ENCODE peak calls at places on chromosomes 3 and 15, in eight cellular contexts. One of them, this sample, is unnamed.

GRCh38 chr3:159941043-159941994 is 47.3 kb upstream of the IL12A start:
- DNase-seq in spleen: no peak
- DNase-seq in stomach: no peak
- DNase-seq in endothelial cell of umbilical vein: no peak
- DNase-seq in transverse colon: no peak
- DNase-seq in HCT116: no peak
- DNase-seq in K562: no peak
- DNase-seq in sigmoid colon: no peak
- DNase-seq in this sample: no peak

GRCh38 chr3:23830869-23831484 is 25.2 kb downstream of the UBE2E1 start:
- DNase-seq in spleen: no peak
- DNase-seq in stomach: no peak
- DNase-seq in endothelial cell of umbilical vein: no peak
- DNase-seq in transverse colon: no peak
- DNase-seq in HCT116: no peak
- DNase-seq in K562: no peak
- DNase-seq in sigmoid colon: no peak
- DNase-seq in this sample: no peak

GRCh38 chr3:187939891-187940290 is 194.6 kb upstream of the BCL6 start:
- DNase-seq in spleen: no peak
- DNase-seq in stomach: no peak
- DNase-seq in endothelial cell of umbilical vein: no peak
- DNase-seq in transverse colon: no peak
- DNase-seq in HCT116: no peak
- DNase-seq in K562: no peak
- DNase-seq in sigmoid colon: no peak
- DNase-seq in this sample: no peak

GRCh38 chr15:44738340-44738984 is 2.1 kb downstream of the TRIM69 start:
- DNase-seq in spleen: no peak
- DNase-seq in stomach: no peak
- DNase-seq in endothelial cell of umbilical vein: peak; percentile 66
- DNase-seq in transverse colon: no peak
- DNase-seq in HCT116: peak; percentile 62
- DNase-seq in K562: peak; percentile 29
- DNase-seq in sigmoid colon: no peak
- DNase-seq in this sample: no peak

GRCh38 chr3:139716908-139717485 is 39.2 kb upstream of the NMNAT3 start:
- DNase-seq in spleen: no peak
- DNase-seq in stomach: no peak
- DNase-seq in endothelial cell of umbilical vein: no peak
- DNase-seq in transverse colon: no peak
- DNase-seq in HCT116: no peak
- DNase-seq in K562: no peak
- DNase-seq in sigmoid colon: no peak
- DNase-seq in this sample: no peak

GRCh38 chr15:34987623-34987981 is 485 bp downstream of the ZNF770 start:
- DNase-seq in spleen: no peak
- DNase-seq in stomach: no peak
- DNase-seq in endothelial cell of umbilical vein: no peak
- DNase-seq in transverse colon: no peak
- DNase-seq in HCT116: no peak
- DNase-seq in K562: no peak
- DNase-seq in sigmoid colon: no peak
- DNase-seq in this sample: no peak

GRCh38 chr15:40338921-40339620 is 1.7 kb downstream of the CCDC9B start:
- DNase-seq in spleen: no peak
- DNase-seq in stomach: no peak
- DNase-seq in endothelial cell of umbilical vein: peak; percentile 19
- DNase-seq in transverse colon: peak; percentile 35
- DNase-seq in HCT116: peak; percentile 79
- DNase-seq in K562: no peak
- DNase-seq in sigmoid colon: peak; percentile 86
- DNase-seq in this sample: no peak

GRCh38 chr3:3615533-3615932 is 183.7 kb upstream of the LRRN1 start:
- DNase-seq in spleen: no peak
- DNase-seq in stomach: no peak
- DNase-seq in endothelial cell of umbilical vein: no peak
- DNase-seq in transverse colon: no peak
- DNase-seq in HCT116: no peak
- DNase-seq in K562: no peak
- DNase-seq in sigmoid colon: no peak
- DNase-seq in this sample: no peak

DNA sequence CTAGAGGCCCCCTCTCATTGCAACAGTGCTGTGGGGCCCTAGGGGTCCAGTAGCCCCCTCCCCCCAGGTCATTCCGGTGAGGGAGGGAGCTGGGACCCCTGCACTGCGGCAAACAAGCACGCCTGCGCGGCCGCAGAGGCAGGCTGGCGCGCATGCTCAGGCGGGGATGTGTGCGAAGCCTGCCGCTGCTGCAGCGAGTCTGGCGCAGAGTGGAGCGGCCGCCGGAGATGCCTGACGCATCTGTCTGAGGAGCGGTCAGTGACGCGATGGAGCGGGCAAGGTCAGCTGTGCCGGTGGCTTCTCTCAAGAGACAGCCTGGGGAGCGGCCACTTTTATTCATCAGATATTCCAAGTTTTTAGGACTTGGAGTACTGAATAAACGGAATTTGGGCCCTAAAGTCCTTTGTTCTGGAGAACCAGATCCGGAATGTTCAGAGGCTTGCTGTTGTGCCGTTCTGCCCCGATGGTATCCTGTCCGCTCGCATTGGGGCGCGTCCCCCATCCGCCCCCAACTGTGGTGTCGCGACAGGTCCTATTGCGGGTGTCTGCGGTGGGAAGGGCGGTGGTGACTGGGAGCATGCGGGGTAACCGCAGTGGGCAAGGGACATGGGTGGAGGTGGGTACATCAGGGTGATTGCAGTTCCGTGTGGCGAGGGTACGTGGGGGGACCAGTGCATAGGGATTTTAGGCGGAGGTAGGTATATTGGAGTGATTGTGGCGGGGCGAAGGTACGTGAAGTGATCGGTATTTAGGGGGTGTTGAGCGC is at the start of the genes SNRPN and SNURF:
- DNase-seq in spleen: peak; percentile 91
- DNase-seq in stomach: peak; percentile 77
- DNase-seq in endothelial cell of umbilical vein: peak; percentile 68
- DNase-seq in transverse colon: peak; percentile 76
- DNase-seq in HCT116: no peak
- DNase-seq in K562: no peak
- DNase-seq in sigmoid colon: peak; percentile 91
- DNase-seq in this sample: peak; percentile 25
- TF ChIP-seq POLR2A in spleen: peak; percentile 80
- TF ChIP-seq POLR2A in stomach: no peak
- TF ChIP-seq POLR2A in endothelial cell of umbilical vein: peak; percentile 82
- TF ChIP-seq POLR2A in transverse colon: peak; percentile 76
- TF ChIP-seq POLR2A in HCT116: no peak
- TF ChIP-seq POLR2A in K562: no peak
- TF ChIP-seq POLR2A in sigmoid colon: peak; percentile 55
- TF ChIP-seq POLR2A in this sample: peak; percentile 87

GRCh38 chr3:191030983-191031382 is 168.1 kb upstream of the OSTN start:
- DNase-seq in spleen: no peak
- DNase-seq in stomach: no peak
- DNase-seq in endothelial cell of umbilical vein: no peak
- DNase-seq in transverse colon: no peak
- DNase-seq in HCT116: no peak
- DNase-seq in K562: no peak
- DNase-seq in sigmoid colon: no peak
- DNase-seq in this sample: no peak
- TF ChIP-seq POLR2AphosphoS5 in spleen: no peak
- TF ChIP-seq POLR2AphosphoS5 in stomach: no peak
- TF ChIP-seq POLR2AphosphoS5 in endothelial cell of umbilical vein: no peak
- TF ChIP-seq POLR2AphosphoS5 in transverse colon: no peak
- TF ChIP-seq POLR2AphosphoS5 in HCT116: no peak
- TF ChIP-seq POLR2AphosphoS5 in K562: no peak
- TF ChIP-seq POLR2AphosphoS5 in sigmoid colon: no peak
- TF ChIP-seq POLR2AphosphoS5 in this sample: no peak

GRCh38 chr3:126971891-126972351 is 11.0 kb upstream of the PLXNA1 start:
- DNase-seq in spleen: no peak
- DNase-seq in stomach: peak; percentile 38
- DNase-seq in endothelial cell of umbilical vein: no peak
- DNase-seq in transverse colon: peak; percentile 73
- DNase-seq in HCT116: no peak
- DNase-seq in K562: no peak
- DNase-seq in sigmoid colon: peak; percentile 88
- DNase-seq in this sample: no peak
- TF ChIP-seq POLR2A in spleen: no peak
- TF ChIP-seq POLR2A in stomach: no peak
- TF ChIP-seq POLR2A in endothelial cell of umbilical vein: no peak
- TF ChIP-seq POLR2A in transverse colon: no peak
- TF ChIP-seq POLR2A in HCT116: no peak
- TF ChIP-seq POLR2A in K562: no peak
- TF ChIP-seq POLR2A in sigmoid colon: no peak
- TF ChIP-seq POLR2A in this sample: no peak

DNA sequence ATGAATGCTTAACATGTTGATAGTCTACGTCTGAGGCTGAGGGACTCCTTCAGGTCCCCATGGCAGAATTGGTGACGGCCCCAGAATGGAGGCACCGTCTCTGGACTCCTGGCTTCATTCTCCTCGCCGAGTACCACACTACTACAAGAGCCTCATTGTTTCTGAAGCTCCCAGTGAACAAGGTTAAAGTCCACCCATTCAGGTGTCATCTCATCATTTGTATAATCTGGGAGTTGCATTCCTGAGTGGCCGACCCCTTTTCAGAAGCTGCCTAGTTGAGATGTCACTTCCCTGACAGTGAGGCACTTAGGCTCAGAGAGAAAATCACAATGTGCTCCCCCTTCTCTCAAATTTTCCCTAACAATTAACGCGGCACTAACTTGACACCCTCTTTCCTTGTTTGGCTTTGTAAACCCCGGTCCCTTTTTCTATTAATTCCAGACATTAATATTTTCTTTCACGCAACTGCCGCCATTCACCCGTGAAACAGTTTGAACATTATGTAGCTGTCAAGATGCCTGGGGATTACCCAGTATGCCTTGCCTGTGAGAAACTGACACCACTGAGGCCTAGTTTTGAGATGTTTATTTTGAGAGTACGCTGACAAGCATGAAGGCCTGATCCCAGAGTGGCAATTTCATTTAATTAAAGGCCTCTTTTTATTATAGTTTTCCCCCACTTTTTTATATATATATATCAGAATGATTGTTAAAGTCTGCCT is 105.6 kb downstream of the MCTP2 start:
- DNase-seq in spleen: no peak
- DNase-seq in stomach: no peak
- DNase-seq in endothelial cell of umbilical vein: no peak
- DNase-seq in transverse colon: no peak
- DNase-seq in HCT116: no peak
- DNase-seq in K562: no peak
- DNase-seq in sigmoid colon: no peak
- DNase-seq in this sample: no peak
- TF ChIP-seq POLR2AphosphoS5 in spleen: no peak
- TF ChIP-seq POLR2AphosphoS5 in stomach: no peak
- TF ChIP-seq POLR2AphosphoS5 in endothelial cell of umbilical vein: no peak
- TF ChIP-seq POLR2AphosphoS5 in transverse colon: no peak
- TF ChIP-seq POLR2AphosphoS5 in HCT116: no peak
- TF ChIP-seq POLR2AphosphoS5 in K562: no peak
- TF ChIP-seq POLR2AphosphoS5 in sigmoid colon: no peak
- TF ChIP-seq POLR2AphosphoS5 in this sample: no peak

GRCh38 chr3:107861422-107861821 is 229.4 kb downstream of the CD47 start:
- DNase-seq in spleen: no peak
- DNase-seq in stomach: no peak
- DNase-seq in endothelial cell of umbilical vein: no peak
- DNase-seq in transverse colon: no peak
- DNase-seq in HCT116: no peak
- DNase-seq in K562: no peak
- DNase-seq in sigmoid colon: no peak
- DNase-seq in this sample: no peak
- TF ChIP-seq POLR2A in spleen: no peak
- TF ChIP-seq POLR2A in stomach: no peak
- TF ChIP-seq POLR2A in endothelial cell of umbilical vein: no peak
- TF ChIP-seq POLR2A in transverse colon: no peak
- TF ChIP-seq POLR2A in HCT116: no peak
- TF ChIP-seq POLR2A in K562: no peak
- TF ChIP-seq POLR2A in sigmoid colon: no peak
- TF ChIP-seq POLR2A in this sample: no peak

DNA sequence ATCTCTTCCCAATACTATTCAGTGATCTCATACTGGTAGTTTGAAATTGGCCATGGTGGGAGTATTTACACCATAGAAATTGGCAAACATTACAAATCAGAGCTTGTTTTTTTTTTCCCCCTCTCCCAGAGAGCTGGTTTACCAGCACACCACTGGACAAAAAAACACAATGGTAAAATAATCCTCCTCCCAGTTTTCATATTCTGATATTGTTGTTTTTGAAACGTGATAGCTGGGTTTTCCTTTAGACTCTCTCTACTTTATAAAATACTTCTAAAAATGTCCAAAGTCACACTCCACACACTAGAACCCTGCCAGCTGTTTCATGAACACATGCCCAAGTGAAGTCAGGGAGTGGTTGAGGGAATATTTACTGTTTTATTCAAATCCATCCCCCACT is 187.5 kb downstream of the DTWD1 start:
- DNase-seq in spleen: no peak
- DNase-seq in stomach: no peak
- DNase-seq in endothelial cell of umbilical vein: no peak
- DNase-seq in transverse colon: no peak
- DNase-seq in HCT116: no peak
- DNase-seq in K562: no peak
- DNase-seq in sigmoid colon: no peak
- DNase-seq in this sample: no peak
- TF ChIP-seq POLR2AphosphoS5 in spleen: no peak
- TF ChIP-seq POLR2AphosphoS5 in stomach: no peak
- TF ChIP-seq POLR2AphosphoS5 in endothelial cell of umbilical vein: no peak
- TF ChIP-seq POLR2AphosphoS5 in transverse colon: no peak
- TF ChIP-seq POLR2AphosphoS5 in HCT116: no peak
- TF ChIP-seq POLR2AphosphoS5 in K562: no peak
- TF ChIP-seq POLR2AphosphoS5 in sigmoid colon: no peak
- TF ChIP-seq POLR2AphosphoS5 in this sample: no peak